ENCODE peak calls at places on chromosome 21, in six cellular contexts. X is DND-41, P is A549, A is upper lobe of right lung, I is body of pancreas, Q is heart right ventricle. H is an unnamed sample.

GRCh38 chr21:14900611-14901010 is 164.2 kb downstream of the NRIP1 start:
- DNase-seq in Q (no peak), P (no peak), A (no peak), X (no peak), I (no peak), H (no peak)

GRCh38 chr21:37574751-37575150 is 208.2 kb downstream of the DYRK1A start:
- DNase-seq in A (no peak), X (no peak), I (no peak), P (no peak), Q (no peak), H (no peak)

GRCh38 chr21:17467829-17468228 is 45.0 kb upstream of the CXADR start:
- DNase-seq in Q (no peak), X (no peak), P (no peak), A (no peak), I (no peak), H (no peak)

GRCh38 chr21:25501996-25502665 is 105.2 kb downstream of the MRPL39 start:
- DNase-seq in A (no peak), Q (no peak), I (peak; percentile 12), X (no peak), P (no peak), H (no peak)

GRCh38 chr21:16587141-16587570 is 857.4 kb downstream of the USP25 start:
- DNase-seq in I (peak; percentile 70), Q (peak; percentile 33), A (peak; percentile 66), X (no peak), P (peak; percentile 84), H (no peak)

GRCh38 chr21:15557925-15558324 is 171.9 kb upstream of the USP25 start:
- DNase-seq in A (no peak), I (no peak), X (peak; percentile 6), P (no peak), Q (no peak), H (no peak)

GRCh38 chr21:15564907-15565306 is 164.9 kb upstream of the USP25 start:
- DNase-seq in Q (no peak), X (no peak), A (no peak), I (no peak), P (no peak), H (no peak)

GRCh38 chr21:30625449-30625848 is 5.0 kb downstream of the KRTAP20-4 start:
- DNase-seq in A (no peak), X (no peak), P (no peak), Q (no peak), I (no peak), H (no peak)

GRCh38 chr21:14353712-14354111 is 29.2 kb downstream of the HSPA13 start:
- DNase-seq in I (no peak), P (no peak), Q (no peak), X (no peak), A (no peak), H (no peak)

GRCh38 chr21:37459575-37459974 is 93.0 kb downstream of the DYRK1A start:
- DNase-seq in P (no peak), Q (no peak), A (no peak), X (no peak), I (no peak), H (no peak)

GRCh38 chr21:16304700-16305099 is 574.9 kb downstream of the USP25 start:
- DNase-seq in I (no peak), X (no peak), A (no peak), Q (no peak), P (no peak), H (no peak)

GRCh38 chr21:37087188-37087587 is 14.1 kb downstream of the TTC3 start:
- DNase-seq in X (no peak), Q (no peak), I (peak; percentile 24), A (no peak), P (peak; percentile 66), H (no peak)

GRCh38 chr21:37006521-37007291 is at the start of gene RIPPLY3:
- DNase-seq in P (peak; percentile 29), Q (no peak), I (no peak), X (no peak), A (no peak), H (peak; percentile 35)

GRCh38 chr21:15728046-15728445 is 1.7 kb upstream of the USP25 start:
- DNase-seq in P (no peak), X (no peak), I (no peak), Q (no peak), A (no peak), H (no peak)

DNA sequence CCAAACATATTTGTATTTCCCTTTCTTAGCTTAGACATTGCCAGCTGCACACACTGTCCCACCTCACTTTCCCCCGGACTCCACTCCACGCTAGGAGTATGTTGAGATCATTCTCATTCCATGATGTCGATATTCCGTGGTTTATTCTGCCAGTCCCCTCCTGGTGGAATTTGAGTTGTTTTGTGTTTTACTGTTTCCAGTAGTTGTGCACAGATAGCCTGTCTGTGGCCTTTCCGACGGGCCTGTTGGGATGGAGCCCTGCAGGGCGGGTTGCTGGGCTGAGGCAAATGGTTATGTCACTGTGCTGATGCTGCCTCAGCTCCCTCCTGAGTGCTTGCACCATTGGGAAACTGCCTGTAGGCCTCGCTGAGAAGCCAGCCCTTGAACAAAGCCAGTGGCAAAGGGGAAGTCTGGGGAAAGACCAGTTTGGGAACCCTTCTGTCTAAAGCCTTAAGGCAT is 12.8 kb downstream of the TRAPPC10 start:
- DNase-seq in X (no peak), A (no peak), Q (peak; percentile 48), I (peak; percentile 63), P (no peak), H (no peak)
- H3K27ac ChIP-seq in X (no peak overlapping the region), A (peak overlapping the region; percentile 66), Q (peak overlapping the region; percentile 68), I (peak overlapping the region; percentile 29), P (no peak overlapping the region), H (no peak overlapping the region)

DNA sequence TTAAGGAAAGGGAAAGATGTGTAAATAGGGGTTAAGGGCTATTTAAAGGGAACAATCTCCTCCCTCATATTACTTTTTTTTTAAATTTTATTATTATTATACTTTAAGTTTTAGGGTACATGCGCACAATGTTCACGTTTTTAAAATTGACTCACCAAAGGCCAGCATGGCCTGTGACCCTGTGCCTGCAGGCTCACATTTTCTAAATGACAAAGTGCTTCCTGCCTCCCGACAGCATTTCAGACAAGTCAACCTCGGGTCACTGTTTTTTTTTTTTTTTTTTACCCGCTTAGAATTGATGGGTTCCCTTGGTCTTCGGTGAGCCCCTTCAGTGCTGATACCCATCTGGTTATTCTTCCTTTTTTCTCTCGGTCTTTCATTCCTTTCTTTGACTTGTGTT is 70.4 kb upstream of the SCAF4 start:
- DNase-seq in A (no peak), X (no peak), Q (no peak), P (no peak), I (no peak), H (no peak)
- H3K27ac ChIP-seq in A (no peak overlapping the region), X (no peak overlapping the region), Q (no peak overlapping the region), P (no peak overlapping the region), I (no peak overlapping the region), H (no peak overlapping the region)

DNA sequence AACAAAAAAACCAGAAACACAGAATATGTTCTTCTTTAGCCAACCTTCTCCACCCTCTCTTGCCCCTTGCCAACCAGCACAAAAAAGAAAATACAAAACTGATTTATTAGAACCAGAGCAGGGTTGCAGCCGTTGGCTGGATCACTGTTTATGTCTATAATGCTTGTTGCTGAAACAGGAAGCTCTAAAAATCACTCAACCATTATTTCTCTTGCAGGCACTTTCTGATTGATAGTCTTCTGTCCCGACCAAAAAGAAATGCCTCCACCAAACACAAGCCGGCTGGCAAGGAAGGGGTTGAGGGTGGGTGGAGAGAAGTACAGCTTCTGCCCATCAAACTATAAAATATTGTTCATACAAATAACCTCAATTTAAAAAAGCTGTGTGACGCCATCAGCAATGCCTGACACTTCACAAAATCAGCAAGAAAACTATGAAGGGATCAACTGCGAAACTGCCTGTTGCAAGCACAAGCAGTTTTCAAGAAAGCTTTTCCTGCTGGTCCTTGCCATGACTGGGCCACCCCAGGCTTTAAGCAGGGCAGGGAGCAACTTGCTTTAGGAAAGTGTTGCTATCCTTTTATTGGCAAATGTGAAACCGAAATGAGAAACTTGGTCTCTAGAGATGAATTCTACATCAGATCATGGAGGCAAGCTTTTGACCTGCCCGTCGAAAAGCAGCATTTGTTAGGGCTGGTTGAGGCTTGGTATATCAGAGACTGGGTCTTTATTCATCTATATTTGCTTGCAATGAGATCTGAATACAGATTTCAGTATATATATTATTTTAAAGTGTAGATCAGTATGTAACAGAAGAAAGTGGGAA is 174.2 kb downstream of the RUNX1 start:
- DNase-seq in I (no peak), Q (no peak), A (no peak), X (no peak), P (no peak), H (no peak)
- H3K27ac ChIP-seq in I (no peak overlapping the region), Q (no peak overlapping the region), A (peak overlapping the region; percentile 7), X (peak overlapping the region; percentile 14), P (no peak overlapping the region), H (peak overlapping the region; percentile 41)

GRCh38 chr21:34074283-34075098 is 1.1 kb downstream of the MRPS6 start:
- DNase-seq in I (no peak), A (no peak), Q (no peak), X (no peak), P (no peak), H (no peak)

GRCh38 chr21:34073749-34074282 is 438 bp downstream of the MRPS6 start:
- DNase-seq in I (no peak), A (peak; percentile 79), X (peak; percentile 47), Q (peak; percentile 58), P (no peak), H (peak; percentile 45)

GRCh38 chr21:34071683-34072082 is 1.7 kb upstream of the MRPS6 start:
- DNase-seq in I (no peak), X (no peak), P (no peak), A (no peak), Q (no peak), H (no peak)

GRCh38 chr21:34073032-34073748 is at the start of the genes MRPS6 and SLC5A3:
- DNase-seq in Q (peak; percentile 88), A (peak; percentile 94), P (peak; percentile 78), I (peak; percentile 90), X (peak; percentile 77), H (peak; percentile 71)

DNA sequence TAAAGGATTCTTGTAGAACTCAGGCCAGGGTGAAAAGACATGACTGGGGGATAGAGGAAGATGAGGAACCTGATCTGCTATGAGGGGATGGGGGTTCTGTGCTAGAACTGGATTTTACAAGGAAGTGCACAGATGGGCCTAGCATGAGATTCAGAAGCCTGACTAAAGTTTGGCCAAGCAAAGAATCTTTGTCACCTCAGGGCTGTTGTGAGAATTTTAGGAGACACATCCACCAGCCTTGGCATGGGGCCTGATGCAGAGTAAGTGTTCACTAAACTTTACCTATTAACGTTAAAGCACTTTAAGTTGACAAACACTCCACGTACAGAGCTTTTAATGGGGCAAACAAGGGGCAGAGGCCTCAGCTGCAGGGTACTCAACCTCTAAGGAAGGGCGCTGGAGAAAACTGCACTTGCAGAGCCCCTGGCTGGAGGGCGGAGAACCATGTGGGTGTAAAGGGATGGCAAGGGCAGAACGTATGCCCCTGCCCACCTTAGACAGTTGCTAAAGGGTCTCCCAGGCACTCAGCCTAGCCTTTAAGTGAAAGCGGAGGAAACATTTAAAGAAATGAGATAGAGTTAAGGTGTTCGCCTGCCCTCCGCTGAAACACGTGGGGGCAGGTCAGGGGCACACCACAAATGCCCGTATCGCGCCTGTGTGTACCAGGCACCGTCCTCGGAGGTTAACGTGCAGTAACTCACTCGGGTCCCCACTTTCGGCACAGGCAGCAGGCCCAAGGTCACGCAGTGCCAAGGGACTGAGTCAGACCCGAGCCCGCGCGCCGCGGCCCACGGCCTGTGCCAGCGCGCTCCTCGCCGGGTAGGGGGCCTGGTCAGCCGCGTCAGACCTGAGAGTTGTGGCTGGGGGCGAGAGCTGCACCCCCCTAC is 990 bp upstream of the MRPS6 start:
- DNase-seq in X (peak; percentile 16), P (no peak), I (peak; percentile 68), A (no peak), Q (no peak), H (no peak)
- H3K27ac ChIP-seq in X (peak overlapping the region; percentile 28), P (peak overlapping the region; percentile 93), I (peak overlapping the region; percentile 89), A (peak overlapping the region; percentile 70), Q (peak overlapping the region; percentile 80), H (peak overlapping the region; percentile 51)